ENCODE peak calls at places on chromosomes 3 and 15, in seven cellular contexts. One of them, this sample, is unnamed.

GRCh38 chr3:48503406-48504050 is 446 bp downstream of the SHISA5 start:
- DNase-seq in stimulated activated naive CD8-positive, alpha-beta T cell treated with anti-CD3 and anti-CD28 coated beads, Interleukin-15, Interleukin-2, amounts not matched to agents 100 U/mL and 50 U/mL, for 24 hours: peak
- DNase-seq in A549: no peak
- DNase-seq in stromal cell of bone marrow: peak
- DNase-seq in HS-5: no peak
- DNase-seq in mammary epithelial cell: peak
- DNase-seq in HCT116: no peak
- DNase-seq in this sample: peak

GRCh38 chr3:187327827-187328226 is 36.3 kb upstream of the MASP1 start:
- DNase-seq in stimulated activated naive CD8-positive, alpha-beta T cell treated with anti-CD3 and anti-CD28 coated beads, Interleukin-15, Interleukin-2, amounts not matched to agents 100 U/mL and 50 U/mL, for 24 hours: no peak
- DNase-seq in A549: no peak
- DNase-seq in stromal cell of bone marrow: no peak
- DNase-seq in HS-5: no peak
- DNase-seq in mammary epithelial cell: no peak
- DNase-seq in HCT116: no peak
- DNase-seq in this sample: no peak

GRCh38 chr3:23079976-23080375 is 123.2 kb upstream of the UBE2E2 start:
- DNase-seq in stimulated activated naive CD8-positive, alpha-beta T cell treated with anti-CD3 and anti-CD28 coated beads, Interleukin-15, Interleukin-2, amounts not matched to agents 100 U/mL and 50 U/mL, for 24 hours: no peak
- DNase-seq in A549: peak
- DNase-seq in stromal cell of bone marrow: no peak
- DNase-seq in HS-5: no peak
- DNase-seq in mammary epithelial cell: peak
- DNase-seq in HCT116: no peak
- DNase-seq in this sample: no peak

GRCh38 chr3:171175840-171176239 is 149.3 kb upstream of the SLC2A2 start:
- DNase-seq in stimulated activated naive CD8-positive, alpha-beta T cell treated with anti-CD3 and anti-CD28 coated beads, Interleukin-15, Interleukin-2, amounts not matched to agents 100 U/mL and 50 U/mL, for 24 hours: no peak
- DNase-seq in A549: no peak
- DNase-seq in stromal cell of bone marrow: no peak
- DNase-seq in HS-5: no peak
- DNase-seq in mammary epithelial cell: no peak
- DNase-seq in HCT116: no peak
- DNase-seq in this sample: no peak

GRCh38 chr15:100078511-100079220 is 263.1 kb downstream of the ADAMTS17 start:
- DNase-seq in stimulated activated naive CD8-positive, alpha-beta T cell treated with anti-CD3 and anti-CD28 coated beads, Interleukin-15, Interleukin-2, amounts not matched to agents 100 U/mL and 50 U/mL, for 24 hours: no peak
- DNase-seq in A549: no peak
- DNase-seq in stromal cell of bone marrow: no peak
- DNase-seq in HS-5: peak
- DNase-seq in mammary epithelial cell: peak
- DNase-seq in HCT116: no peak
- DNase-seq in this sample: peak

GRCh38 chr15:68417051-68417450 is 14.9 kb downstream of the ITGA11 start:
- DNase-seq in stimulated activated naive CD8-positive, alpha-beta T cell treated with anti-CD3 and anti-CD28 coated beads, Interleukin-15, Interleukin-2, amounts not matched to agents 100 U/mL and 50 U/mL, for 24 hours: no peak
- DNase-seq in A549: no peak
- DNase-seq in stromal cell of bone marrow: no peak
- DNase-seq in HS-5: no peak
- DNase-seq in mammary epithelial cell: no peak
- DNase-seq in HCT116: no peak
- DNase-seq in this sample: no peak

GRCh38 chr3:110318108-110318507 is 753.5 kb upstream of the NECTIN3 start:
- DNase-seq in stimulated activated naive CD8-positive, alpha-beta T cell treated with anti-CD3 and anti-CD28 coated beads, Interleukin-15, Interleukin-2, amounts not matched to agents 100 U/mL and 50 U/mL, for 24 hours: no peak
- DNase-seq in A549: no peak
- DNase-seq in stromal cell of bone marrow: no peak
- DNase-seq in HS-5: no peak
- DNase-seq in mammary epithelial cell: no peak
- DNase-seq in HCT116: no peak
- DNase-seq in this sample: no peak

GRCh38 chr3:52004158-52004787 is 8.6 kb upstream of the RPL29 start:
- DNase-seq in stimulated activated naive CD8-positive, alpha-beta T cell treated with anti-CD3 and anti-CD28 coated beads, Interleukin-15, Interleukin-2, amounts not matched to agents 100 U/mL and 50 U/mL, for 24 hours: no peak
- DNase-seq in A549: no peak
- DNase-seq in stromal cell of bone marrow: no peak
- DNase-seq in HS-5: no peak
- DNase-seq in mammary epithelial cell: no peak
- DNase-seq in HCT116: no peak
- DNase-seq in this sample: peak

GRCh38 chr15:31269961-31270575 is 56.6 kb upstream of the KLF13 start:
- DNase-seq in stimulated activated naive CD8-positive, alpha-beta T cell treated with anti-CD3 and anti-CD28 coated beads, Interleukin-15, Interleukin-2, amounts not matched to agents 100 U/mL and 50 U/mL, for 24 hours: no peak
- DNase-seq in A549: no peak
- DNase-seq in stromal cell of bone marrow: no peak
- DNase-seq in HS-5: no peak
- DNase-seq in mammary epithelial cell: no peak
- DNase-seq in HCT116: no peak
- DNase-seq in this sample: no peak

GRCh38 chr3:122392868-122393844 is 9.2 kb downstream of the FAM162A start:
- DNase-seq in stimulated activated naive CD8-positive, alpha-beta T cell treated with anti-CD3 and anti-CD28 coated beads, Interleukin-15, Interleukin-2, amounts not matched to agents 100 U/mL and 50 U/mL, for 24 hours: no peak
- DNase-seq in A549: peak
- DNase-seq in stromal cell of bone marrow: peak
- DNase-seq in HS-5: no peak
- DNase-seq in mammary epithelial cell: peak
- DNase-seq in HCT116: no peak
- DNase-seq in this sample: peak

GRCh38 chr15:59372352-59373211 is at the start of gene MYO1E:
- DNase-seq in stimulated activated naive CD8-positive, alpha-beta T cell treated with anti-CD3 and anti-CD28 coated beads, Interleukin-15, Interleukin-2, amounts not matched to agents 100 U/mL and 50 U/mL, for 24 hours: peak
- DNase-seq in A549: peak
- DNase-seq in stromal cell of bone marrow: peak
- DNase-seq in HS-5: peak
- DNase-seq in mammary epithelial cell: peak
- DNase-seq in HCT116: peak
- DNase-seq in this sample: peak

GRCh38 chr15:71660501-71660900 is 149.9 kb upstream of the NR2E3 start:
- DNase-seq in stimulated activated naive CD8-positive, alpha-beta T cell treated with anti-CD3 and anti-CD28 coated beads, Interleukin-15, Interleukin-2, amounts not matched to agents 100 U/mL and 50 U/mL, for 24 hours: no peak
- DNase-seq in A549: no peak
- DNase-seq in stromal cell of bone marrow: no peak
- DNase-seq in HS-5: no peak
- DNase-seq in mammary epithelial cell: peak
- DNase-seq in HCT116: no peak
- DNase-seq in this sample: no peak

GRCh38 chr3:187994221-187995085 is 159.5 kb upstream of the LPP start:
- DNase-seq in stimulated activated naive CD8-positive, alpha-beta T cell treated with anti-CD3 and anti-CD28 coated beads, Interleukin-15, Interleukin-2, amounts not matched to agents 100 U/mL and 50 U/mL, for 24 hours: no peak
- DNase-seq in A549: no peak
- DNase-seq in stromal cell of bone marrow: peak
- DNase-seq in HS-5: peak
- DNase-seq in mammary epithelial cell: peak
- DNase-seq in HCT116: no peak
- DNase-seq in this sample: peak

GRCh38 chr3:40476478-40477470 is at the start of gene ZNF619:
- DNase-seq in stimulated activated naive CD8-positive, alpha-beta T cell treated with anti-CD3 and anti-CD28 coated beads, Interleukin-15, Interleukin-2, amounts not matched to agents 100 U/mL and 50 U/mL, for 24 hours: peak
- DNase-seq in A549: peak
- DNase-seq in stromal cell of bone marrow: peak
- DNase-seq in HS-5: peak
- DNase-seq in mammary epithelial cell: peak
- DNase-seq in HCT116: peak
- DNase-seq in this sample: peak

GRCh38 chr3:98994128-98994762 is 92.8 kb upstream of the DCBLD2 start:
- DNase-seq in stimulated activated naive CD8-positive, alpha-beta T cell treated with anti-CD3 and anti-CD28 coated beads, Interleukin-15, Interleukin-2, amounts not matched to agents 100 U/mL and 50 U/mL, for 24 hours: no peak
- DNase-seq in A549: no peak
- DNase-seq in stromal cell of bone marrow: no peak
- DNase-seq in HS-5: no peak
- DNase-seq in mammary epithelial cell: peak
- DNase-seq in HCT116: peak
- DNase-seq in this sample: peak

GRCh38 chr3:194256040-194256945 is 94.8 kb downstream of the CPN2 start:
- DNase-seq in stimulated activated naive CD8-positive, alpha-beta T cell treated with anti-CD3 and anti-CD28 coated beads, Interleukin-15, Interleukin-2, amounts not matched to agents 100 U/mL and 50 U/mL, for 24 hours: no peak
- DNase-seq in A549: no peak
- DNase-seq in stromal cell of bone marrow: no peak
- DNase-seq in HS-5: no peak
- DNase-seq in mammary epithelial cell: no peak
- DNase-seq in HCT116: no peak
- DNase-seq in this sample: no peak

GRCh38 chr15:58221591-58222241 is 83.5 kb downstream of the AQP9 start:
- DNase-seq in stimulated activated naive CD8-positive, alpha-beta T cell treated with anti-CD3 and anti-CD28 coated beads, Interleukin-15, Interleukin-2, amounts not matched to agents 100 U/mL and 50 U/mL, for 24 hours: peak
- DNase-seq in A549: peak
- DNase-seq in stromal cell of bone marrow: no peak
- DNase-seq in HS-5: no peak
- DNase-seq in mammary epithelial cell: no peak
- DNase-seq in HCT116: peak
- DNase-seq in this sample: peak

GRCh38 chr3:64878372-64878771 is 190.6 kb upstream of the ADAMTS9 start:
- DNase-seq in stimulated activated naive CD8-positive, alpha-beta T cell treated with anti-CD3 and anti-CD28 coated beads, Interleukin-15, Interleukin-2, amounts not matched to agents 100 U/mL and 50 U/mL, for 24 hours: no peak
- DNase-seq in A549: no peak
- DNase-seq in stromal cell of bone marrow: no peak
- DNase-seq in HS-5: peak
- DNase-seq in mammary epithelial cell: peak
- DNase-seq in HCT116: no peak
- DNase-seq in this sample: peak

GRCh38 chr15:98272586-98272985 is 312.1 kb downstream of the ARRDC4 start:
- DNase-seq in stimulated activated naive CD8-positive, alpha-beta T cell treated with anti-CD3 and anti-CD28 coated beads, Interleukin-15, Interleukin-2, amounts not matched to agents 100 U/mL and 50 U/mL, for 24 hours: no peak
- DNase-seq in A549: no peak
- DNase-seq in stromal cell of bone marrow: no peak
- DNase-seq in HS-5: no peak
- DNase-seq in mammary epithelial cell: no peak
- DNase-seq in HCT116: no peak
- DNase-seq in this sample: no peak

GRCh38 chr3:69423756-69424155 is 37.9 kb upstream of the FRMD4B start:
- DNase-seq in stimulated activated naive CD8-positive, alpha-beta T cell treated with anti-CD3 and anti-CD28 coated beads, Interleukin-15, Interleukin-2, amounts not matched to agents 100 U/mL and 50 U/mL, for 24 hours: no peak
- DNase-seq in A549: no peak
- DNase-seq in stromal cell of bone marrow: no peak
- DNase-seq in HS-5: no peak
- DNase-seq in mammary epithelial cell: no peak
- DNase-seq in HCT116: no peak
- DNase-seq in this sample: no peak

GRCh38 chr3:159781867-159782266 is 206.8 kb upstream of the IL12A start:
- DNase-seq in stimulated activated naive CD8-positive, alpha-beta T cell treated with anti-CD3 and anti-CD28 coated beads, Interleukin-15, Interleukin-2, amounts not matched to agents 100 U/mL and 50 U/mL, for 24 hours: no peak
- DNase-seq in A549: no peak
- DNase-seq in stromal cell of bone marrow: no peak
- DNase-seq in HS-5: no peak
- DNase-seq in mammary epithelial cell: no peak
- DNase-seq in HCT116: no peak
- DNase-seq in this sample: no peak

GRCh38 chr3:109809513-109809912 is 472.2 kb upstream of the DPPA4 start:
- DNase-seq in stimulated activated naive CD8-positive, alpha-beta T cell treated with anti-CD3 and anti-CD28 coated beads, Interleukin-15, Interleukin-2, amounts not matched to agents 100 U/mL and 50 U/mL, for 24 hours: no peak
- DNase-seq in A549: no peak
- DNase-seq in stromal cell of bone marrow: no peak
- DNase-seq in HS-5: no peak
- DNase-seq in mammary epithelial cell: no peak
- DNase-seq in HCT116: no peak
- DNase-seq in this sample: no peak

GRCh38 chr3:23779841-23780240 is 25.9 kb upstream of the UBE2E1 start:
- DNase-seq in stimulated activated naive CD8-positive, alpha-beta T cell treated with anti-CD3 and anti-CD28 coated beads, Interleukin-15, Interleukin-2, amounts not matched to agents 100 U/mL and 50 U/mL, for 24 hours: no peak
- DNase-seq in A549: no peak
- DNase-seq in stromal cell of bone marrow: no peak
- DNase-seq in HS-5: no peak
- DNase-seq in mammary epithelial cell: no peak
- DNase-seq in HCT116: no peak
- DNase-seq in this sample: no peak

GRCh38 chr3:49806838-49807237 is 3.8 kb downstream of the INKA1 start:
- DNase-seq in stimulated activated naive CD8-positive, alpha-beta T cell treated with anti-CD3 and anti-CD28 coated beads, Interleukin-15, Interleukin-2, amounts not matched to agents 100 U/mL and 50 U/mL, for 24 hours: no peak
- DNase-seq in A549: no peak
- DNase-seq in stromal cell of bone marrow: no peak
- DNase-seq in HS-5: no peak
- DNase-seq in mammary epithelial cell: no peak
- DNase-seq in HCT116: no peak
- DNase-seq in this sample: no peak

GRCh38 chr3:123314409-123315270 is 112.9 kb downstream of the SEC22A start:
- DNase-seq in stimulated activated naive CD8-positive, alpha-beta T cell treated with anti-CD3 and anti-CD28 coated beads, Interleukin-15, Interleukin-2, amounts not matched to agents 100 U/mL and 50 U/mL, for 24 hours: no peak
- DNase-seq in A549: no peak
- DNase-seq in stromal cell of bone marrow: no peak
- DNase-seq in HS-5: no peak
- DNase-seq in mammary epithelial cell: no peak
- DNase-seq in HCT116: no peak
- DNase-seq in this sample: no peak

GRCh38 chr3:139020868-139021234 is at the start of gene PRR23B:
- DNase-seq in stimulated activated naive CD8-positive, alpha-beta T cell treated with anti-CD3 and anti-CD28 coated beads, Interleukin-15, Interleukin-2, amounts not matched to agents 100 U/mL and 50 U/mL, for 24 hours: no peak
- DNase-seq in A549: no peak
- DNase-seq in stromal cell of bone marrow: no peak
- DNase-seq in HS-5: no peak
- DNase-seq in mammary epithelial cell: no peak
- DNase-seq in HCT116: no peak
- DNase-seq in this sample: no peak

GRCh38 chr3:139808196-139808595 is 126.8 kb upstream of the CLSTN2 start:
- DNase-seq in stimulated activated naive CD8-positive, alpha-beta T cell treated with anti-CD3 and anti-CD28 coated beads, Interleukin-15, Interleukin-2, amounts not matched to agents 100 U/mL and 50 U/mL, for 24 hours: no peak
- DNase-seq in A549: no peak
- DNase-seq in stromal cell of bone marrow: no peak
- DNase-seq in HS-5: no peak
- DNase-seq in mammary epithelial cell: no peak
- DNase-seq in HCT116: no peak
- DNase-seq in this sample: peak

GRCh38 chr3:126292318-126293070 is 64.7 kb downstream of the KLF15 start:
- DNase-seq in stimulated activated naive CD8-positive, alpha-beta T cell treated with anti-CD3 and anti-CD28 coated beads, Interleukin-15, Interleukin-2, amounts not matched to agents 100 U/mL and 50 U/mL, for 24 hours: no peak
- DNase-seq in A549: no peak
- DNase-seq in stromal cell of bone marrow: no peak
- DNase-seq in HS-5: no peak
- DNase-seq in mammary epithelial cell: no peak
- DNase-seq in HCT116: no peak
- DNase-seq in this sample: no peak

GRCh38 chr15:31439328-31439727 is 112.7 kb downstream of the KLF13 start:
- DNase-seq in stimulated activated naive CD8-positive, alpha-beta T cell treated with anti-CD3 and anti-CD28 coated beads, Interleukin-15, Interleukin-2, amounts not matched to agents 100 U/mL and 50 U/mL, for 24 hours: peak
- DNase-seq in A549: peak
- DNase-seq in stromal cell of bone marrow: no peak
- DNase-seq in HS-5: no peak
- DNase-seq in mammary epithelial cell: no peak
- DNase-seq in HCT116: peak
- DNase-seq in this sample: no peak

GRCh38 chr3:2218375-2218774 is 119.7 kb downstream of the CNTN4 start:
- DNase-seq in stimulated activated naive CD8-positive, alpha-beta T cell treated with anti-CD3 and anti-CD28 coated beads, Interleukin-15, Interleukin-2, amounts not matched to agents 100 U/mL and 50 U/mL, for 24 hours: no peak
- DNase-seq in A549: no peak
- DNase-seq in stromal cell of bone marrow: no peak
- DNase-seq in HS-5: no peak
- DNase-seq in mammary epithelial cell: no peak
- DNase-seq in HCT116: no peak
- DNase-seq in this sample: no peak

GRCh38 chr3:21846976-21847375 is 96.0 kb upstream of the ZNF385D start:
- DNase-seq in stimulated activated naive CD8-positive, alpha-beta T cell treated with anti-CD3 and anti-CD28 coated beads, Interleukin-15, Interleukin-2, amounts not matched to agents 100 U/mL and 50 U/mL, for 24 hours: no peak
- DNase-seq in A549: no peak
- DNase-seq in stromal cell of bone marrow: no peak
- DNase-seq in HS-5: no peak
- DNase-seq in mammary epithelial cell: no peak
- DNase-seq in HCT116: no peak
- DNase-seq in this sample: no peak

This sample was measured in mesenchymal stem cell.